ENCODE peak calls at places on chromosome X, in five cellular contexts. D is HFFc6, O is GM13976, Y is heart left ventricle, S is AG09319. A is an unnamed sample.

GRCh38 chrX:68490644-68491043 is 8.2 kb upstream of the YIPF6 start:
- DNase-seq in Y (no peak), O (no peak), D (peak), S (no peak), A (peak)

GRCh38 chrX:77820328-77820727 is 34.3 kb upstream of the ATRX start:
- DNase-seq in S (no peak), D (no peak), O (no peak), Y (no peak), A (no peak)

GRCh38 chrX:41084044-41084359 is 1.2 kb upstream of the USP9X start:
- DNase-seq in S (no peak), Y (no peak), D (no peak), O (no peak), A (no peak)

GRCh38 chrX:56786889-56787733 is 58.1 kb downstream of the NBDY start:
- DNase-seq in S (no peak), O (no peak), Y (no peak), D (no peak), A (no peak)

GRCh38 chrX:150036641-150037040 is 98.3 kb upstream of the EOLA2 start:
- DNase-seq in D (no peak), Y (no peak), O (no peak), S (no peak), A (no peak)

GRCh38 chrX:41332408-41332987 is 1.5 kb upstream of the DDX3X start:
- DNase-seq in S (no peak), O (peak), Y (peak), D (no peak), A (peak)

GRCh38 chrX:51006068-51006467 is 95.5 kb downstream of the BMP15 start:
- DNase-seq in Y (no peak), S (no peak), D (no peak), O (no peak), A (no peak)

GRCh38 chrX:39397561-39398200 is 596.4 kb downstream of the MID1IP1 start:
- DNase-seq in S (no peak), O (no peak), D (no peak), Y (no peak), A (no peak)

GRCh38 chrX:32562261-32562660 is 649.1 kb downstream of the DMD start:
- DNase-seq in O (no peak), D (no peak), S (no peak), Y (no peak), A (no peak)

GRCh38 chrX:77953708-77954107 is 15.7 kb downstream of the PGAM4 start:
- DNase-seq in S (no peak), Y (no peak), D (peak), O (no peak), A (peak)

GRCh38 chrX:93591398-93591797 is 82.0 kb downstream of the NAP1L3 start:
- DNase-seq in D (no peak), S (no peak), O (no peak), Y (no peak), A (no peak)

GRCh38 chrX:11558972-11559371 is 106.7 kb downstream of the ARHGAP6 start:
- DNase-seq in Y (no peak), O (peak), S (no peak), D (no peak), A (no peak)

GRCh38 chrX:275967-276587 is 5.1 kb upstream of the PLCXD1 start:
- DNase-seq in S (no peak), O (peak), Y (peak), D (peak), A (peak)

DNA sequence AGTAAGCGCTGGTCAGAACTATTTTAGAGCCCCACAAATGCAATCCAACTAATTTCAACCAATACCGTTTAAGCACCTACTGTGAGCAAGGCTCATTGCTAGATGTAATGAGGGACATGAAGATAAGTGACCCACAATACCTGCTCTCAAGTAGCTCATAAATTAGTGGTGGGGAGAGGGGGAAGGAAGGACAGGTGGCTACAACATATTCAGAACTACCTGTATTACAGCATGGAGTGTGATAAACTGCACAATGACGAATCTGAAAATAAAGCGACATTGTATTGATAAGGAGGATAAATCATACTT is 311.6 kb upstream of the DIAPH2 start:
- DNase-seq in Y (no peak), S (no peak), O (no peak), D (no peak), A (no peak)
- TF ChIP-seq CTCF in Y (no peak), S (no peak), O (no peak), D (peak), A (no peak)

DNA sequence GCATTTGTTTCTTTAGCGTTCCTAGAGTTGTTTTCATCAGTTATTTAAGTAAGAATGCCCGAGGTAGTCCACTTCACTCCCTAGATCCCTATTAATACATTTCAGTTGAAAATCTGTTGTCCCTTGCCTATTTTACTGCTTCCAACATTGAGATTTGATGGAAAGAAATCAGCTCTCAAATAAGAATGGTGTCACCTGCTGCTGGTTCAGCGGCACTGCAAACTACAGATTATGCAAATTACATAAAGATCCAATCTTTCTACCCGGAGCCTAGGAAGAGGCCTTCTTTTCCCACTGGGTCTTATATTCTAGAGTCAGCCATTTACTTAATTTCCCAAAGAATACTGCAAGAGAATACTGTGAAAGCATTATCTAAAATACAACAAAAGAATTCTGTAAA is 597.6 kb upstream of the MAGEB2 start:
- DNase-seq in D (no peak), Y (no peak), S (no peak), O (no peak), A (no peak)
- TF ChIP-seq CTCF in D (no peak), Y (no peak), S (peak), O (no peak), A (peak)

GRCh38 chrX:133961046-133961445 is 24.3 kb downstream of the GPC3 start:
- DNase-seq in D (no peak), O (no peak), Y (no peak), S (no peak), A (no peak)

GRCh38 chrX:133959972-133960371 is 25.4 kb downstream of the GPC3 start:
- DNase-seq in S (no peak), Y (no peak), D (no peak), O (no peak), A (no peak)

GRCh38 chrX:133953785-133954355 is 31.5 kb downstream of the GPC3 start:
- DNase-seq in Y (no peak), O (no peak), S (no peak), D (no peak), A (no peak)

GRCh38 chrX:133956570-133957340 is 28.6 kb downstream of the GPC3 start:
- DNase-seq in S (no peak), Y (no peak), O (no peak), D (no peak), A (no peak)

GRCh38 chrX:133958997-133959688 is 26.3 kb downstream of the GPC3 start:
- DNase-seq in Y (no peak), D (no peak), S (no peak), O (no peak), A (no peak)
- TF ChIP-seq CTCF in Y (no peak), D (no peak), S (peak), O (no peak), A (no peak)

GRCh38 chrX:112997991-112998390 is 157.4 kb upstream of the AMOT start:
- DNase-seq in S (no peak), D (no peak), O (no peak), Y (no peak), A (no peak)

GRCh38 chrX:113001836-113002235 is 161.2 kb upstream of the AMOT start:
- DNase-seq in D (no peak), S (no peak), O (no peak), Y (no peak), A (no peak)
- TF ChIP-seq CTCF in D (no peak), S (peak), O (no peak), Y (no peak), A (no peak)

GRCh38 chrX:10254746-10255145 is 98.0 kb downstream of the CLCN4 start:
- DNase-seq in O (no peak), D (no peak), S (no peak), Y (no peak), A (no peak)
- TF ChIP-seq CTCF in O (no peak), D (peak), S (no peak), Y (peak), A (no peak)

GRCh38 chrX:31038585-31039326 is 33.1 kb downstream of the FTHL17 start:
- DNase-seq in S (peak), O (peak), Y (no peak), D (peak), A (peak)
- TF ChIP-seq CTCF in S (peak), O (peak), Y (peak), D (peak), A (peak)

GRCh38 chrX:111169141-111169540 is 73.2 kb downstream of the PAK3 start:
- DNase-seq in O (no peak), S (no peak), D (no peak), Y (no peak), A (no peak)

GRCh38 chrX:111167334-111167733 is 71.3 kb downstream of the PAK3 start:
- DNase-seq in S (no peak), O (no peak), Y (no peak), D (no peak), A (no peak)

GRCh38 chrX:111165902-111166301 is 69.9 kb downstream of the PAK3 start:
- DNase-seq in S (no peak), D (no peak), Y (no peak), O (no peak), A (no peak)

GRCh38 chrX:111168314-111168713 is 72.3 kb downstream of the PAK3 start:
- DNase-seq in D (no peak), S (no peak), Y (no peak), O (no peak), A (no peak)

DNA sequence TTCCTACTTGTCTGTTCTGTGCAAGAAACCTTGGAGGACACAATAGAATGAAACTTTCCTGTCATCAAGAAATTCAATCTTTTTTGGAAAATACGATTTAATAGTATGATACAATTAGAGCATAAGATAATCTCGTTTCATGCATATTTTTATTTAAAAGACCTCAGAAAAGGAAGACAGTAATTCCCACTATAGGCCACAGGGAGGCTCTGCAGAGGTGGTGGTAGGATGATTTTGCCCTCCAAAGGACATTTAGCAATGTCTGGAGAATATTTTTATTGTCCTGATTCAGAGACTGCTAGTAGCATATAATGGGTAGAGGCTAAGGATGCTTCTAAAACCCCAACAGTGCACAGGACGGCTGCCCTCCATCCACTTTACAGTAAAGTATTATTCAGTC is 68.7 kb downstream of the PAK3 start:
- DNase-seq in Y (no peak), O (no peak), S (no peak), D (no peak), A (no peak)
- TF ChIP-seq CTCF in Y (no peak), O (no peak), S (peak), D (no peak), A (peak)

A was measured in astrocyte of the spinal cord.